ENCODE peak calls at places on chromosomes 11 and 22, in six cellular contexts. I is T-cell; J is frontal cortex; F is T-helper 2 cell; G is stimulated activated CD8-positive, alpha-beta memory T cell treated with anti-CD3 and anti-CD28 coated beads, Interleukin-7, amount 100 ng/mL, for 48 hours; C is HuH-7. U is an unnamed sample.
A peak's percentile ranks its signal among the peaks of the same experiment; 100 is the strongest.

GRCh38 chr11:57773026-57773598 is 11.5 kb downstream of the CTNND1 start:
- DNase-seq in I (no peak), J (no peak), F (no peak), G (no peak), C (no peak), U (no peak)

GRCh38 chr22:44085743-44086741 is 61.9 kb downstream of the PARVB start:
- DNase-seq in I (no peak), J (no peak), F (no peak), G (no peak), C (peak; percentile 62), U (no peak)

GRCh38 chr11:122663764-122664163 is 8.2 kb downstream of the UBASH3B start:
- DNase-seq in I (no peak), J (no peak), F (no peak), G (no peak), C (no peak), U (no peak)

GRCh38 chr11:58734681-58735490 is 3.1 kb upstream of the GLYAT start:
- DNase-seq in I (no peak), J (no peak), F (no peak), G (no peak), C (no peak), U (no peak)

GRCh38 chr11:66604161-66604560 is 11.2 kb downstream of the CCS start:
- DNase-seq in I (no peak), J (no peak), F (no peak), G (no peak), C (no peak), U (no peak)

GRCh38 chr22:19063581-19064353 is 58.4 kb downstream of the DGCR2 start:
- DNase-seq in I (no peak), J (no peak), F (no peak), G (no peak), C (no peak), U (no peak)

GRCh38 chr22:49726701-49727101 is 101.0 kb downstream of the BRD1 start:
- DNase-seq in I (no peak), J (no peak), F (no peak), G (no peak), C (no peak), U (no peak)

GRCh38 chr11:109772846-109773400 is 320.3 kb upstream of the ZC3H12C start:
- DNase-seq in I (no peak), J (no peak), F (no peak), G (no peak), C (no peak), U (no peak)

GRCh38 chr11:68150029-68150428 is 28.8 kb upstream of the CHKA start:
- DNase-seq in I (no peak), J (no peak), F (no peak), G (no peak), C (peak; percentile 72), U (no peak)

GRCh38 chr11:104106136-104106754 is 57.7 kb downstream of the PDGFD start:
- DNase-seq in I (no peak), J (no peak), F (no peak), G (no peak), C (no peak), U (no peak)

GRCh38 chr22:33722817-33723216 is 197.5 kb downstream of the LARGE1 start:
- DNase-seq in I (no peak), J (no peak), F (no peak), G (no peak), C (no peak), U (no peak)

GRCh38 chr11:22192642-22193347 is at the start of gene ANO5:
- DNase-seq in I (no peak), J (peak; percentile 70), F (no peak), G (no peak), C (peak; percentile 59), U (no peak)

GRCh38 chr22:49999063-49999900 is 13.3 kb downstream of the IL17REL start:
- DNase-seq in I (no peak), J (peak; percentile 55), F (no peak), G (no peak), C (no peak), U (no peak)

GRCh38 chr11:5581014-5581413 is 337 bp downstream of the OR52B6 start:
- DNase-seq in I (no peak), J (no peak), F (no peak), G (no peak), C (no peak), U (no peak)

GRCh38 chr11:48081151-48082010 is 101.0 kb downstream of the PTPRJ start:
- DNase-seq in I (no peak), J (peak; percentile 51), F (peak; percentile 4), G (peak; percentile 21), C (no peak), U (no peak)

GRCh38 chr22:41417622-41418390 is 28.8 kb downstream of the TOB2 start:
- DNase-seq in I (no peak), J (peak; percentile 72), F (no peak), G (no peak), C (no peak), U (no peak)

GRCh38 chr22:38352436-38352835 is 35.2 kb upstream of the CSNK1E start:
- DNase-seq in I (no peak), J (no peak), F (no peak), G (no peak), C (no peak), U (no peak)

GRCh38 chr22:43833286-43834240 is 21.5 kb upstream of the EFCAB6 start:
- DNase-seq in I (no peak), J (no peak), F (no peak), G (no peak), C (no peak), U (no peak)

GRCh38 chr22:23315341-23315917 is 135.1 kb downstream of the BCR start:
- DNase-seq in I (peak; percentile 43), J (no peak), F (no peak), G (peak; percentile 21), C (peak; percentile 71), U (no peak)

GRCh38 chr22:44521326-44521725 is 23.3 kb upstream of the RTL6 start:
- DNase-seq in I (no peak), J (no peak), F (no peak), G (no peak), C (no peak), U (no peak)

GRCh38 chr11:8068605-8069221 is 12.3 kb upstream of the TUB start:
- DNase-seq in I (no peak), J (no peak), F (no peak), G (no peak), C (no peak), U (no peak)

GRCh38 chr11:111735262-111736116 is 30.7 kb downstream of the PPP2R1B start:
- DNase-seq in I (no peak), J (peak; percentile 75), F (no peak), G (no peak), C (no peak), U (no peak)

GRCh38 chr22:31344369-31345330 is 1.5 kb downstream of the PATZ1 start:
- DNase-seq in I (peak; percentile 16), J (no peak), F (peak; percentile 27), G (no peak), C (no peak), U (no peak)

GRCh38 chr11:11981364-11981763 is 27.1 kb downstream of the DKK3 start:
- DNase-seq in I (no peak), J (no peak), F (no peak), G (no peak), C (no peak), U (no peak)